ENCODE peak calls at places on chromosomes 11 and 22, in nine cellular contexts. J is tibial nerve; U is RPMI7951; M is A172; O is activated T-helper 9 cell treated with anti-CD3 and anti-CD28 coated beads, Interleukin-2, amount 50 U/mL, for 16 hours; A is nephron progenitor cell; P is spleen; R is KBM-7; C is activated effector memory CD4-positive, alpha-beta T cell treated with anti-CD3 and anti-CD28 coated beads, Interleukin-2, amount 50 U/mL, for 16 hours. I is an unnamed sample.

GRCh38 chr22:27630754-27631153 is 170.8 kb downstream of the MN1 start:
- DNase-seq in J (no peak), U (no peak), M (no peak), O (no peak), A (no peak), P (no peak), R (no peak), C (no peak), I (no peak)

GRCh38 chr22:23387827-23388491 is 192.1 kb downstream of the IGLL1 start:
- DNase-seq in J (no peak), U (no peak), M (no peak), O (no peak), A (no peak), P (peak; percentile 81), R (no peak), C (no peak), I (no peak)

GRCh38 chr22:19764050-19764593 is 3.5 kb downstream of the TBX1 start:
- DNase-seq in J (no peak), U (no peak), M (no peak), O (no peak), A (no peak), P (no peak), R (no peak), C (no peak), I (no peak)

GRCh38 chr11:76263166-76263565 is 56.9 kb upstream of the WNT11 start:
- DNase-seq in J (no peak), U (no peak), M (no peak), O (no peak), A (no peak), P (no peak), R (no peak), C (no peak), I (no peak)

GRCh38 chr11:2976289-2977063 is 15.7 kb downstream of the NAP1L4 start:
- DNase-seq in J (no peak), U (no peak), M (no peak), O (no peak), A (no peak), P (no peak), R (no peak), C (no peak), I (no peak)

GRCh38 chr11:35717043-35717442 is 54.5 kb downstream of the TRIM44 start:
- DNase-seq in J (no peak), U (peak; percentile 4), M (no peak), O (no peak), A (no peak), P (no peak), R (no peak), C (no peak), I (no peak)

GRCh38 chr11:33829430-33830141 is 55.3 kb upstream of the FBXO3 start:
- DNase-seq in J (peak; percentile 27), U (peak; percentile 65), M (peak; percentile 57), O (no peak), A (peak; percentile 56), P (no peak), R (peak; percentile 81), C (peak; percentile 76), I (peak; percentile 78)

GRCh38 chr11:126949066-126949945 is 51.3 kb downstream of the KIRREL3 start:
- DNase-seq in J (no peak), U (peak; percentile 56), M (no peak), O (no peak), A (no peak), P (no peak), R (no peak), C (no peak), I (no peak)

GRCh38 chr11:121451982-121452608 is at the start of gene SORL1:
- DNase-seq in J (peak; percentile 25), U (peak; percentile 13), M (peak; percentile 13), O (peak; percentile 69), A (peak; percentile 86), P (peak; percentile 95), R (peak; percentile 65), C (peak; percentile 90), I (peak; percentile 93)

GRCh38 chr11:60994450-60995135 is 23.1 kb downstream of the CD6 start:
- DNase-seq in J (no peak), U (no peak), M (no peak), O (no peak), A (no peak), P (peak; percentile 37), R (no peak), C (no peak), I (no peak)

GRCh38 chr11:134978388-134979088 is 566.5 kb upstream of the B3GAT1 start:
- DNase-seq in J (no peak), U (no peak), M (no peak), O (no peak), A (no peak), P (no peak), R (peak; percentile 5), C (no peak), I (peak; percentile 32)

GRCh38 chr11:63874511-63874910 is 35.6 kb downstream of the MARK2 start:
- DNase-seq in J (no peak), U (no peak), M (no peak), O (no peak), A (no peak), P (no peak), R (no peak), C (no peak), I (no peak)

GRCh38 chr11:70505331-70505731 is 107.0 kb downstream of the CTTN start:
- DNase-seq in J (no peak), U (no peak), M (no peak), O (no peak), A (no peak), P (peak; percentile 54), R (no peak), C (no peak), I (no peak)

GRCh38 chr11:111635706-111636045 is 33.4 kb downstream of the SIK2 start:
- DNase-seq in J (no peak), U (peak; percentile 81), M (peak; percentile 40), O (no peak), A (no peak), P (no peak), R (no peak), C (no peak), I (peak; percentile 38)

GRCh38 chr11:2777871-2778629 is 78.3 kb upstream of the KCNQ1OT1 start:
- DNase-seq in J (peak; percentile 12), U (no peak), M (peak; percentile 27), O (no peak), A (no peak), P (peak; percentile 70), R (no peak), C (peak; percentile 56), I (peak; percentile 66)

GRCh38 chr11:113574586-113574985 is 99.4 kb upstream of the DRD2 start:
- DNase-seq in J (no peak), U (peak; percentile 82), M (no peak), O (no peak), A (no peak), P (no peak), R (no peak), C (no peak), I (no peak)

GRCh38 chr11:2431395-2431794 is 12.9 kb downstream of the TRPM5 start:
- DNase-seq in J (no peak), U (no peak), M (no peak), O (no peak), A (no peak), P (no peak), R (no peak), C (no peak), I (no peak)

GRCh38 chr22:50399751-50400331 is 56.7 kb downstream of the PPP6R2 start:
- DNase-seq in J (no peak), U (peak; percentile 17), M (no peak), O (no peak), A (peak; percentile 53), P (peak; percentile 84), R (peak; percentile 49), C (peak; percentile 65), I (peak; percentile 71)

GRCh38 chr11:7689239-7689638 is 15.9 kb upstream of the CYB5R2 start:
- DNase-seq in J (no peak), U (no peak), M (no peak), O (no peak), A (no peak), P (no peak), R (no peak), C (no peak), I (no peak)

GRCh38 chr11:64916040-64916847 is 765 bp downstream of the ATG2A start:
- DNase-seq in J (no peak), U (peak; percentile 24), M (peak; percentile 42), O (no peak), A (peak; percentile 35), P (peak; percentile 89), R (peak; percentile 41), C (peak; percentile 82), I (peak; percentile 70)

GRCh38 chr11:91404344-91404743 is 820.3 kb upstream of the FAT3 start:
- DNase-seq in J (no peak), U (no peak), M (no peak), O (no peak), A (no peak), P (no peak), R (no peak), C (no peak), I (no peak)

GRCh38 chr11:44826922-44827643 is 100.3 kb downstream of the TSPAN18 start:
- DNase-seq in J (no peak), U (no peak), M (no peak), O (no peak), A (no peak), P (peak; percentile 42), R (no peak), C (no peak), I (no peak)

GRCh38 chr11:120605469-120605868 is 93.9 kb downstream of the GRIK4 start:
- DNase-seq in J (no peak), U (no peak), M (no peak), O (no peak), A (no peak), P (peak; percentile 39), R (no peak), C (no peak), I (no peak)

GRCh38 chr11:20113147-20113435 is 47.2 kb downstream of the DBX1 start:
- DNase-seq in J (no peak), U (no peak), M (no peak), O (no peak), A (no peak), P (no peak), R (no peak), C (no peak), I (no peak)

GRCh38 chr11:77126861-77127673 is 979 bp upstream of the MYO7A start:
- DNase-seq in J (peak; percentile 33), U (peak; percentile 42), M (no peak), O (peak; percentile 38), A (peak; percentile 81), P (peak; percentile 86), R (peak; percentile 66), C (peak; percentile 85), I (peak; percentile 89)

GRCh38 chr22:30240541-30241417 is 5.8 kb downstream of the LIF start:
- DNase-seq in J (no peak), U (no peak), M (no peak), O (no peak), A (no peak), P (no peak), R (no peak), C (no peak), I (no peak)

GRCh38 chr11:134024420-134025085 is 44.3 kb upstream of the JAM3 start:
- DNase-seq in J (no peak), U (peak; percentile 85), M (peak; percentile 71), O (no peak), A (no peak), P (no peak), R (no peak), C (no peak), I (no peak)

GRCh38 chr11:113470233-113470632 is 5.0 kb downstream of the DRD2 start:
- DNase-seq in J (no peak), U (no peak), M (no peak), O (no peak), A (no peak), P (no peak), R (no peak), C (no peak), I (peak; percentile 47)

GRCh38 chr11:121895919-121896318 is 220.1 kb downstream of the BLID start:
- DNase-seq in J (no peak), U (peak; percentile 56), M (peak; percentile 25), O (no peak), A (no peak), P (no peak), R (no peak), C (no peak), I (no peak)

GRCh38 chr11:74070713-74071506 is 62.0 kb upstream of the UCP3 start:
- DNase-seq in J (no peak), U (peak; percentile 15), M (no peak), O (no peak), A (no peak), P (no peak), R (no peak), C (no peak), I (no peak)

GRCh38 chr11:17412488-17413180 is 24.2 kb upstream of the KCNJ11 start:
- DNase-seq in J (no peak), U (no peak), M (no peak), O (no peak), A (no peak), P (peak; percentile 44), R (no peak), C (no peak), I (no peak)